ENCODE peak calls at places on chromosome 10, in six cellular contexts. One of them, this sample, is unnamed. For H3K27me3, the result is how much of the 10 kb centered on the place peaks cover.

GRCh38 chr10:35442592-35442991 is 106.3 kb downstream of the CCNY start:
- DNase-seq in BE2C: no peak
- DNase-seq in lower lobe of right lung: no peak
- DNase-seq in left ventricle myocardium inferior: no peak
- DNase-seq in right lobe of liver: no peak
- DNase-seq in SJCRH30: no peak
- DNase-seq in this sample: no peak

GRCh38 chr10:87503892-87504291 is 801 bp upstream of the MINPP1 start:
- DNase-seq in BE2C: no peak
- DNase-seq in lower lobe of right lung: no peak
- DNase-seq in left ventricle myocardium inferior: no peak
- DNase-seq in right lobe of liver: no peak
- DNase-seq in SJCRH30: peak
- DNase-seq in this sample: no peak

GRCh38 chr10:69963835-69964710 is 88.6 kb upstream of the MACROH2A2 start:
- DNase-seq in BE2C: no peak
- DNase-seq in lower lobe of right lung: no peak
- DNase-seq in left ventricle myocardium inferior: no peak
- DNase-seq in right lobe of liver: no peak
- DNase-seq in SJCRH30: no peak
- DNase-seq in this sample: no peak

GRCh38 chr10:102782698-102783540 is 39.2 kb downstream of the WBP1L start:
- DNase-seq in BE2C: no peak
- DNase-seq in lower lobe of right lung: peak
- DNase-seq in left ventricle myocardium inferior: peak
- DNase-seq in right lobe of liver: peak
- DNase-seq in SJCRH30: no peak
- DNase-seq in this sample: no peak

GRCh38 chr10:80614576-80615416 is 77.1 kb downstream of the SH2D4B start:
- DNase-seq in BE2C: no peak
- DNase-seq in lower lobe of right lung: no peak
- DNase-seq in left ventricle myocardium inferior: no peak
- DNase-seq in right lobe of liver: peak
- DNase-seq in SJCRH30: no peak
- DNase-seq in this sample: no peak

GRCh38 chr10:44383749-44384600 is 922 bp downstream of the CXCL12 start:
- DNase-seq in BE2C: no peak
- DNase-seq in lower lobe of right lung: no peak
- DNase-seq in left ventricle myocardium inferior: peak
- DNase-seq in right lobe of liver: no peak
- DNase-seq in SJCRH30: no peak
- DNase-seq in this sample: no peak

GRCh38 chr10:102752266-102752930 is 8.7 kb downstream of the WBP1L start:
- DNase-seq in BE2C: no peak
- DNase-seq in lower lobe of right lung: no peak
- DNase-seq in left ventricle myocardium inferior: no peak
- DNase-seq in right lobe of liver: no peak
- DNase-seq in SJCRH30: no peak
- DNase-seq in this sample: no peak

GRCh38 chr10:20415684-20416083 is 481.4 kb downstream of the NEBL start:
- DNase-seq in BE2C: no peak
- DNase-seq in lower lobe of right lung: no peak
- DNase-seq in left ventricle myocardium inferior: no peak
- DNase-seq in right lobe of liver: no peak
- DNase-seq in SJCRH30: peak
- DNase-seq in this sample: no peak

GRCh38 chr10:125337510-125337909 is 177.1 kb upstream of the CTBP2 start:
- DNase-seq in BE2C: no peak
- DNase-seq in lower lobe of right lung: no peak
- DNase-seq in left ventricle myocardium inferior: no peak
- DNase-seq in right lobe of liver: no peak
- DNase-seq in SJCRH30: no peak
- DNase-seq in this sample: no peak

GRCh38 chr10:68096913-68097509 is 12.3 kb upstream of the MYPN start:
- DNase-seq in BE2C: peak
- DNase-seq in lower lobe of right lung: no peak
- DNase-seq in left ventricle myocardium inferior: no peak
- DNase-seq in right lobe of liver: no peak
- DNase-seq in SJCRH30: peak
- DNase-seq in this sample: no peak

GRCh38 chr10:103716206-103717160 is 138.9 kb downstream of the SH3PXD2A start:
- DNase-seq in BE2C: no peak
- DNase-seq in lower lobe of right lung: no peak
- DNase-seq in left ventricle myocardium inferior: no peak
- DNase-seq in right lobe of liver: no peak
- DNase-seq in SJCRH30: no peak
- DNase-seq in this sample: no peak

GRCh38 chr10:130902471-130902870 is 409.1 kb downstream of the TCERG1L start:
- DNase-seq in BE2C: no peak
- DNase-seq in lower lobe of right lung: no peak
- DNase-seq in left ventricle myocardium inferior: no peak
- DNase-seq in right lobe of liver: no peak
- DNase-seq in SJCRH30: no peak
- DNase-seq in this sample: no peak

GRCh38 chr10:103278862-103279298 is 1.9 kb downstream of the INA start:
- DNase-seq in BE2C: peak
- DNase-seq in lower lobe of right lung: peak
- DNase-seq in left ventricle myocardium inferior: peak
- DNase-seq in right lobe of liver: no peak
- DNase-seq in SJCRH30: peak
- DNase-seq in this sample: peak

GRCh38 chr10:69474688-69475432 is 23.6 kb downstream of the TSPAN15 start:
- DNase-seq in BE2C: no peak
- DNase-seq in lower lobe of right lung: no peak
- DNase-seq in left ventricle myocardium inferior: no peak
- DNase-seq in right lobe of liver: no peak
- DNase-seq in SJCRH30: peak
- DNase-seq in this sample: no peak

GRCh38 chr10:110504111-110504735 is 6.5 kb downstream of the DUSP5 start:
- DNase-seq in BE2C: no peak
- DNase-seq in lower lobe of right lung: peak
- DNase-seq in left ventricle myocardium inferior: no peak
- DNase-seq in right lobe of liver: no peak
- DNase-seq in SJCRH30: no peak
- DNase-seq in this sample: no peak

GRCh38 chr10:102066421-102067068 is 1.4 kb downstream of the HPS6 start:
- DNase-seq in BE2C: no peak
- DNase-seq in lower lobe of right lung: no peak
- DNase-seq in left ventricle myocardium inferior: no peak
- DNase-seq in right lobe of liver: no peak
- DNase-seq in SJCRH30: peak
- DNase-seq in this sample: peak

GRCh38 chr10:28291881-28292297 is 11.0 kb downstream of the MPP7 start:
- DNase-seq in BE2C: no peak
- DNase-seq in lower lobe of right lung: no peak
- DNase-seq in left ventricle myocardium inferior: no peak
- DNase-seq in right lobe of liver: no peak
- DNase-seq in SJCRH30: no peak
- DNase-seq in this sample: no peak

GRCh38 chr10:104259999-104260774 is 5.5 kb downstream of the GSTO1 start:
- DNase-seq in BE2C: no peak
- DNase-seq in lower lobe of right lung: no peak
- DNase-seq in left ventricle myocardium inferior: no peak
- DNase-seq in right lobe of liver: no peak
- DNase-seq in SJCRH30: no peak
- DNase-seq in this sample: no peak

GRCh38 chr10:93916257-93917063 is 22.7 kb downstream of the SLC35G1 start:
- DNase-seq in BE2C: no peak
- DNase-seq in lower lobe of right lung: no peak
- DNase-seq in left ventricle myocardium inferior: no peak
- DNase-seq in right lobe of liver: no peak
- DNase-seq in SJCRH30: peak
- DNase-seq in this sample: no peak

GRCh38 chr10:127983701-127984100 is 76.8 kb downstream of the PTPRE start:
- DNase-seq in BE2C: no peak
- DNase-seq in lower lobe of right lung: no peak
- DNase-seq in left ventricle myocardium inferior: no peak
- DNase-seq in right lobe of liver: no peak
- DNase-seq in SJCRH30: peak
- DNase-seq in this sample: no peak

GRCh38 chr10:126369125-126369708 is 19.1 kb downstream of the ADAM12 start:
- DNase-seq in BE2C: no peak
- DNase-seq in lower lobe of right lung: no peak
- DNase-seq in left ventricle myocardium inferior: no peak
- DNase-seq in right lobe of liver: no peak
- DNase-seq in SJCRH30: no peak
- DNase-seq in this sample: no peak

GRCh38 chr10:61136151-61136550 is 192.2 kb upstream of the RHOBTB1 start:
- DNase-seq in BE2C: no peak
- DNase-seq in lower lobe of right lung: no peak
- DNase-seq in left ventricle myocardium inferior: no peak
- DNase-seq in right lobe of liver: no peak
- DNase-seq in SJCRH30: no peak
- DNase-seq in this sample: no peak

GRCh38 chr10:61138728-61139127 is 194.7 kb upstream of the RHOBTB1 start:
- DNase-seq in BE2C: no peak
- DNase-seq in lower lobe of right lung: no peak
- DNase-seq in left ventricle myocardium inferior: no peak
- DNase-seq in right lobe of liver: no peak
- DNase-seq in SJCRH30: no peak
- DNase-seq in this sample: no peak

GRCh38 chr10:61139230-61139928 is 195.4 kb upstream of the RHOBTB1 start:
- DNase-seq in BE2C: no peak
- DNase-seq in lower lobe of right lung: no peak
- DNase-seq in left ventricle myocardium inferior: no peak
- DNase-seq in right lobe of liver: no peak
- DNase-seq in SJCRH30: no peak
- DNase-seq in this sample: no peak

GRCh38 chr10:61130366-61130765 is 186.4 kb upstream of the RHOBTB1 start:
- DNase-seq in BE2C: no peak
- DNase-seq in lower lobe of right lung: no peak
- DNase-seq in left ventricle myocardium inferior: no peak
- DNase-seq in right lobe of liver: no peak
- DNase-seq in SJCRH30: no peak
- DNase-seq in this sample: no peak

DNA sequence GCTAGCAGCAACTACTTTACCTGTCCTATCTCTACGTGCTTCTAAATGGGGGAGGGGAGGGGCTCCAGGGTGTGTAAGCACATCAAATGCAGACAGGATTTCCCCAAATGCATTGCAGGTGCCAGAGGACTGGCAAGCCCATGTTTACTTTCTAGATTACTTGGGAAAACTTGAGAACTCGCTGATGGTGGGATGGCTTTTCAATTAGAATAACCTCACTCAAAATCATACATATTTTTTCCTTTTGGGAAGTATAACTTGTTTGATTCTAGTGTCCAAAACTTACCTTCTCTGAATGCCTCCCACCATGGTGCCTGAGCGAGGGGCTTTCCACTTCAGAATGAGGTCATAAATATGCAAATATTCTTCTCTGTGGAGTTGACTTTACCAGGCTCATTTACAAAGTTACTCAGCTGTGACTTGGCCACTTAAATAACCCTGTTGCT is 191.3 kb upstream of the RHOBTB1 start:
- DNase-seq in BE2C: no peak
- DNase-seq in lower lobe of right lung: no peak
- DNase-seq in left ventricle myocardium inferior: no peak
- DNase-seq in right lobe of liver: no peak
- DNase-seq in SJCRH30: no peak
- DNase-seq in this sample: no peak
- H3K27me3 ChIP-seq in BE2C: under half
- H3K27me3 ChIP-seq in lower lobe of right lung: under half
- H3K27me3 ChIP-seq in left ventricle myocardium inferior: under half
- H3K27me3 ChIP-seq in right lobe of liver: under half
- H3K27me3 ChIP-seq in SJCRH30: under half
- H3K27me3 ChIP-seq in this sample: under half

DNA sequence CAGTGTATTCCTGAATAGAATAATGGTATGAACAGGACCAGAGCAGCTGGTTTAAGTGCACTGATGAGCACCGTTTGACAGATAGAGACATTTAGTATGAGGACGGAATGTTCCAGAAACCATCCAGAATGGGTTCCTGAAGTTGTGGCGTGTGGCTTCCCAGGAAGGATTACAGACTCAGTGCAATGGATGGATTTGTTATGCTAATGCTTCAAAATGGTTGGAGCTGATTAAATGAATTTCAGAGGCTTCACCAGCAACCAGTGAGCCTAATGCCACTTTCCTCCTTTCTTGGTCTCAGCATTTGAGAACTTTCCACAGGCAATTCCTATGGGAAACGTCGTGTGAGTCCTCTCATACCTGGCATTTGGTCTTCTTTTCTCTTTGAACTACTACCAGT is 9.9 kb downstream of the GATA3 start:
- DNase-seq in BE2C: no peak
- DNase-seq in lower lobe of right lung: no peak
- DNase-seq in left ventricle myocardium inferior: no peak
- DNase-seq in right lobe of liver: no peak
- DNase-seq in SJCRH30: no peak
- DNase-seq in this sample: no peak
- H3K27me3 ChIP-seq in BE2C: under half
- H3K27me3 ChIP-seq in lower lobe of right lung: under half
- H3K27me3 ChIP-seq in left ventricle myocardium inferior: half or more
- H3K27me3 ChIP-seq in right lobe of liver: under half
- H3K27me3 ChIP-seq in SJCRH30: under half
- H3K27me3 ChIP-seq in this sample: under half

DNA sequence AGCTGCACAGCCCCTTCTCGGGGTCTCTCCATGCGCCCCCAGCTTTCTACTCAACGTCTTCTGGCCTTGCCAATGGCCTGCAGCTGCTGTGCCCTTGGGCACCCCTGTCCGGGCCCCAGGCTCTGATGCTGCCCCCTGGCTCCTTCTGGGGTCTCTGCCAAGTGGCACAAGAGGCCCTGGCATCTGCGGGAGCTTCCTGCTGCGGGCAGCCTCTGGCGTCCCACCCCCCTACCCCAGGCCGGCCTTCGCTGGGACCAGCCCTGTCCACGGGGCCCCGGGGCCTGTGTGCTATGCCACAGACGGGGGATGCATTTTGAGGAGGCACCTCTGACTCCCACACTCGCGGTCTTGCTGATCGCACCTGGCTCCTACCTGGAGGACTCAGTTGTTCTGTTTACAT is 2.3 kb downstream of the VENTX start:
- DNase-seq in BE2C: no peak
- DNase-seq in lower lobe of right lung: no peak
- DNase-seq in left ventricle myocardium inferior: no peak
- DNase-seq in right lobe of liver: no peak
- DNase-seq in SJCRH30: no peak
- DNase-seq in this sample: no peak
- H3K27me3 ChIP-seq in BE2C: under half
- H3K27me3 ChIP-seq in lower lobe of right lung: half or more
- H3K27me3 ChIP-seq in left ventricle myocardium inferior: half or more
- H3K27me3 ChIP-seq in right lobe of liver: under half
- H3K27me3 ChIP-seq in SJCRH30: under half
- H3K27me3 ChIP-seq in this sample: under half

GRCh38 chr10:88702848-88703597 is 3.0 kb upstream of the LIPK start:
- DNase-seq in BE2C: no peak
- DNase-seq in lower lobe of right lung: no peak
- DNase-seq in left ventricle myocardium inferior: no peak
- DNase-seq in right lobe of liver: no peak
- DNase-seq in SJCRH30: peak
- DNase-seq in this sample: no peak
- H3K27me3 ChIP-seq in BE2C: under half
- H3K27me3 ChIP-seq in lower lobe of right lung: under half
- H3K27me3 ChIP-seq in left ventricle myocardium inferior: under half
- H3K27me3 ChIP-seq in right lobe of liver: under half
- H3K27me3 ChIP-seq in SJCRH30: under half
- H3K27me3 ChIP-seq in this sample: under half

GRCh38 chr10:2978574-2979266 is 88.6 kb upstream of the PFKP start:
- DNase-seq in BE2C: no peak
- DNase-seq in lower lobe of right lung: no peak
- DNase-seq in left ventricle myocardium inferior: no peak
- DNase-seq in right lobe of liver: no peak
- DNase-seq in SJCRH30: no peak
- DNase-seq in this sample: no peak
- H3K27me3 ChIP-seq in BE2C: under half
- H3K27me3 ChIP-seq in lower lobe of right lung: under half
- H3K27me3 ChIP-seq in left ventricle myocardium inferior: under half
- H3K27me3 ChIP-seq in right lobe of liver: under half
- H3K27me3 ChIP-seq in SJCRH30: under half
- H3K27me3 ChIP-seq in this sample: under half

GRCh38 chr10:84440781-84441180 is 112.4 kb downstream of the CCSER2 start:
- DNase-seq in BE2C: no peak
- DNase-seq in lower lobe of right lung: no peak
- DNase-seq in left ventricle myocardium inferior: no peak
- DNase-seq in right lobe of liver: no peak
- DNase-seq in SJCRH30: no peak
- DNase-seq in this sample: no peak
- H3K27me3 ChIP-seq in BE2C: under half
- H3K27me3 ChIP-seq in lower lobe of right lung: under half
- H3K27me3 ChIP-seq in left ventricle myocardium inferior: under half
- H3K27me3 ChIP-seq in right lobe of liver: under half
- H3K27me3 ChIP-seq in SJCRH30: under half
- H3K27me3 ChIP-seq in this sample: under half

This sample was measured in WERI-Rb-1.